ENCODE peak calls at places on chromosome 20, in six cellular contexts. H, P, B, Q, M and J are unnamed samples.

GRCh38 chr20:50680106-50680960 is 11.0 kb downstream of the RIPOR3 start:
- DNase-seq in P (peak; percentile 71), Q (peak; percentile 25), M (no peak), H (peak; percentile 73), B (no peak), J (no peak)

GRCh38 chr20:37903317-37904007 is 535 bp downstream of the VSTM2L start:
- DNase-seq in Q (peak; percentile 25), M (no peak), P (no peak), H (no peak), B (peak; percentile 50), J (no peak)

GRCh38 chr20:45456632-45457031 is 12.9 kb upstream of the WFDC2 start:
- DNase-seq in M (peak; percentile 78), H (no peak), B (peak; percentile 34), Q (peak; percentile 35), P (peak; percentile 66), J (no peak)

GRCh38 chr20:43389231-43389630 is 68.5 kb upstream of the SRSF6 start:
- DNase-seq in B (no peak), Q (peak; percentile 49), M (no peak), H (peak; percentile 80), P (no peak), J (no peak)

GRCh38 chr20:6954219-6954618 is 186.7 kb downstream of the BMP2 start:
- DNase-seq in M (no peak), B (no peak), P (peak; percentile 18), Q (no peak), H (no peak), J (no peak)

GRCh38 chr20:45467861-45468260 is 1.7 kb upstream of the WFDC2 start:
- DNase-seq in P (no peak), H (no peak), Q (no peak), M (no peak), B (no peak), J (no peak)

GRCh38 chr20:45153756-45154155 is 20.9 kb upstream of the PI3 start:
- DNase-seq in P (no peak), H (peak; percentile 21), Q (no peak), M (no peak), B (no peak), J (no peak)

GRCh38 chr20:12965212-12965879 is 43.4 kb upstream of the SPTLC3 start:
- DNase-seq in Q (peak; percentile 39), B (no peak), P (no peak), M (no peak), H (no peak), J (no peak)

GRCh38 chr20:25622450-25623224 is 1.2 kb downstream of the NANP start:
- DNase-seq in M (no peak), Q (peak; percentile 15), H (no peak), B (no peak), P (no peak), J (no peak)

GRCh38 chr20:20546402-20546801 is 166.0 kb downstream of the RALGAPA2 start:
- DNase-seq in Q (no peak), H (no peak), B (no peak), P (no peak), M (no peak), J (no peak)

GRCh38 chr20:8361008-8361652 is 229.1 kb downstream of the PLCB1 start:
- DNase-seq in Q (peak; percentile 69), P (no peak), H (no peak), B (no peak), M (peak; percentile 33), J (no peak)

GRCh38 chr20:39893013-39893685 is 795.9 kb downstream of the MAFB start:
- DNase-seq in P (peak; percentile 29), M (no peak), Q (peak; percentile 79), B (no peak), H (no peak), J (no peak)

GRCh38 chr20:2659547-2659946 is 4.5 kb downstream of the IDH3B start:
- DNase-seq in P (no peak), Q (no peak), B (no peak), H (no peak), M (no peak), J (no peak)

GRCh38 chr20:24990810-24991252 is 1.7 kb downstream of the APMAP start:
- DNase-seq in P (no peak), B (no peak), H (no peak), Q (no peak), M (peak; percentile 59), J (no peak)

GRCh38 chr20:56628873-56629463 is at the start of gene TFAP2C:
- DNase-seq in P (peak; percentile 84), B (peak; percentile 89), Q (peak; percentile 90), H (peak; percentile 89), M (peak; percentile 84), J (no peak)

GRCh38 chr20:49340161-49340966 is 62.5 kb upstream of the ZNFX1 start:
- DNase-seq in P (no peak), B (no peak), M (no peak), Q (peak; percentile 77), H (peak; percentile 74), J (no peak)

GRCh38 chr20:58239216-58239615 is 10.8 kb upstream of the ANKRD60 start:
- DNase-seq in P (no peak), B (no peak), Q (no peak), H (no peak), M (no peak), J (no peak)

GRCh38 chr20:49989234-49990065 is 6.7 kb downstream of the SNAI1 start:
- DNase-seq in Q (peak; percentile 94), B (peak; percentile 28), H (peak; percentile 88), M (peak; percentile 92), P (peak; percentile 68), J (no peak)

GRCh38 chr20:57498425-57499400 is 26.2 kb downstream of the CTCFL start:
- DNase-seq in H (peak; percentile 62), M (peak; percentile 79), Q (peak; percentile 50), B (no peak), P (peak; percentile 41), J (no peak)

GRCh38 chr20:18679020-18679419 is 91.2 kb downstream of the DTD1 start:
- DNase-seq in H (no peak), B (no peak), M (peak; percentile 42), P (no peak), Q (peak; percentile 4), J (no peak)

GRCh38 chr20:56440346-56441007 is 27.9 kb upstream of the RTF2 start:
- DNase-seq in Q (no peak), H (no peak), P (no peak), M (no peak), B (no peak), J (peak; percentile 60)

GRCh38 chr20:17971571-17972013 is 2.8 kb downstream of the MGME1 start:
- DNase-seq in B (no peak), P (no peak), M (peak; percentile 84), H (no peak), Q (peak; percentile 50), J (no peak)

DNA sequence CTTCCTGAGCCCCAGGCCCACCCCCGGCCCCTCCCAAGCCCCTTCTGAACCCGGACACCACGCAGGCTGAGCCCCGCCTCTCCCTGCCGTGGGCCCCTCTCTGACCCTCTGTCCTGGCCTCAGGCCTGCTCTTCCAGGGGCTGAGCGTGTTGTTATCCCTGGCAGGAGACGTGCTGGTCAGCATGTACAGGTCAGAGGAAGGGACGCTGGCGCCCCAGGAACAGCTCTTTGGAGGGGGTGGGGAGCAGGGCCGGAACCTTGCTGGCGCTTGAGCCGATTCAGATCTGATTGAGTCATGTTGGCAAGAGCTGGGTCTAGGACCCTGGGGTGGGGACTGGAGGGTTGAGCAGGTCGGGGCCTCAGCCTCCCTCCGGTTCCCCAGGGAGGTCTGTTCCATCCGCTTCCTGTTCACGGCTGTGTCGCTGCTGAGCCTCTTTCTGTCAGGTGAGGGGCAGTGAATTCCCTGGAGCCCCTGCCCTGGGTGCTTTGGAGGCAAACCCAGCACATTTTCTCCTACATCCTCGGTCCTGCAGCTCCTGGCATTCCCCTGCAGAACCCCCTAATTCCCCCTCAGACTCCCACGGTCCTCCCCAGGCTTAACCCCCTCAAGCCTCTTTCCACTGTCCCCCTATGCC is 1.9 kb downstream of the SPAG4 start:
- DNase-seq in B (peak; percentile 73), H (peak; percentile 83), P (peak; percentile 69), M (peak; percentile 86), Q (peak; percentile 69), J (peak; percentile 23)
- H3K4me3 ChIP-seq in B (peak overlapping the region; percentile 42), H (peak overlapping the region; percentile 45), P (no peak overlapping the region), M (no peak overlapping the region), Q (peak overlapping the region; percentile 72), J (peak overlapping the region; percentile 59)

DNA sequence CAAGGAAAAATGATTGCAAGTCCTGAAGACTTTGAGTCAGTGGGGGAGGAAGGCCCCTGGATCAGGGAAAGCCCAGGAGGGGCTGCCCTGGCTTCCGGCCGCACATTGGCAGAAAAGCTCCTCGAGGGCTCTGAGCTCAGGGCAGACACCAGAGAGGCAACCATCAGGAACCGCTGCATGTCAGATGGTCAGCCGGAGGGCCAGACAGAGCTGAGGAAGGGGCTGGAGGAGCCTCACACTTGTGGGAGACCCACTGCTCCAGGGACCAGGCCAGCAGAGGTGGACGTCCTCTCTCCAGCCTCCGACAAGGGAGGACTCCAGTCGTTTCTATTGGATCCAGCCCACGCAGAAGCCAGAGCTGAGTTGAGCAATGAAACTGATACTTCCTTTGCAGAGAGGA is 30.2 kb upstream of the AAR2 start:
- DNase-seq in Q (no peak), B (no peak), H (no peak), M (no peak), P (no peak), J (no peak)
- H3K4me1 ChIP-seq in Q (no peaks in the 10 kb centered on the region), B (no peaks in the 10 kb centered on the region), H (no peaks in the 10 kb centered on the region), M (no peaks in the 10 kb centered on the region), P (no peaks in the 10 kb centered on the region), J (peaks cover 7% of the 10 kb centered on the region)

GRCh38 chr20:10217517-10218410 is 866 bp upstream of the SNAP25 start:
- DNase-seq in B (no peak), H (peak; percentile 85), M (peak; percentile 88), Q (peak; percentile 76), P (peak; percentile 86), J (no peak)
- H3K27ac ChIP-seq in B (no peak overlapping the region), H (peak overlapping the region; percentile 70), M (peak overlapping the region; percentile 23), Q (peak overlapping the region; percentile 39), P (peak overlapping the region; percentile 81), J (no peak overlapping the region)

GRCh38 chr20:62475027-62475818 is 572 bp downstream of the GATA5 start:
- DNase-seq in M (peak; percentile 34), H (peak; percentile 78), Q (no peak), P (no peak), B (no peak), J (no peak)
- H3K4me3 ChIP-seq in M (peak overlapping the region; percentile 11), H (peak overlapping the region; percentile 41), Q (no peak overlapping the region), P (peak overlapping the region; percentile 85), B (peak overlapping the region; percentile 38), J (no peak overlapping the region)